ENCODE peak calls at places on chromosomes 13 and 19, in four cellular contexts. One of them, this sample, is unnamed.
A peak's percentile ranks its signal among the peaks of the same experiment; 100 is the strongest.

GRCh38 chr19:11382898-11383705 is 1.0 kb downstream of the EPOR start:
- DNase-seq in CD4-positive, alpha-beta memory T cell: peak; percentile 29
- DNase-seq in cardiac muscle cell: peak; percentile 42
- DNase-seq in thoracic aorta: no peak
- DNase-seq in this sample: no peak

GRCh38 chr13:44040754-44041100 is 161.0 kb downstream of the LACC1 start:
- DNase-seq in CD4-positive, alpha-beta memory T cell: no peak
- DNase-seq in cardiac muscle cell: peak; percentile 55
- DNase-seq in thoracic aorta: no peak
- DNase-seq in this sample: no peak

GRCh38 chr13:66965146-66965545 is 265.0 kb downstream of the PCDH9 start:
- DNase-seq in CD4-positive, alpha-beta memory T cell: no peak
- DNase-seq in cardiac muscle cell: no peak
- DNase-seq in thoracic aorta: no peak
- DNase-seq in this sample: no peak

GRCh38 chr13:108955741-108956140 is 326.3 kb downstream of the MYO16 start:
- DNase-seq in CD4-positive, alpha-beta memory T cell: no peak
- DNase-seq in cardiac muscle cell: no peak
- DNase-seq in thoracic aorta: no peak
- DNase-seq in this sample: no peak

GRCh38 chr19:43708716-43709115 is 7.2 kb upstream of the IRGC start:
- DNase-seq in CD4-positive, alpha-beta memory T cell: no peak
- DNase-seq in cardiac muscle cell: no peak
- DNase-seq in thoracic aorta: no peak
- DNase-seq in this sample: no peak

GRCh38 chr13:64529874-64530485 is 2700.2 kb downstream of the PCDH9 start:
- DNase-seq in CD4-positive, alpha-beta memory T cell: no peak
- DNase-seq in cardiac muscle cell: peak; percentile 33
- DNase-seq in thoracic aorta: no peak
- DNase-seq in this sample: no peak

GRCh38 chr13:83940742-83941141 is 58.5 kb upstream of the SLITRK1 start:
- DNase-seq in CD4-positive, alpha-beta memory T cell: no peak
- DNase-seq in cardiac muscle cell: peak; percentile 11
- DNase-seq in thoracic aorta: no peak
- DNase-seq in this sample: no peak

GRCh38 chr19:5641171-5641570 is 18.3 kb downstream of the SAFB start:
- DNase-seq in CD4-positive, alpha-beta memory T cell: no peak
- DNase-seq in cardiac muscle cell: no peak
- DNase-seq in thoracic aorta: no peak
- DNase-seq in this sample: no peak

GRCh38 chr13:36282818-36283432 is 14.7 kb downstream of the CCDC169 start:
- DNase-seq in CD4-positive, alpha-beta memory T cell: peak; percentile 14
- DNase-seq in cardiac muscle cell: peak; percentile 67
- DNase-seq in thoracic aorta: no peak
- DNase-seq in this sample: peak; percentile 4

GRCh38 chr19:3880471-3881271 is at the start of gene ATCAY:
- DNase-seq in CD4-positive, alpha-beta memory T cell: no peak
- DNase-seq in cardiac muscle cell: peak; percentile 3
- DNase-seq in thoracic aorta: no peak
- DNase-seq in this sample: no peak

GRCh38 chr13:97245011-97245410 is 22.9 kb downstream of the MBNL2 start:
- DNase-seq in CD4-positive, alpha-beta memory T cell: no peak
- DNase-seq in cardiac muscle cell: no peak
- DNase-seq in thoracic aorta: no peak
- DNase-seq in this sample: no peak

GRCh38 chr13:97246596-97246995 is 24.5 kb downstream of the MBNL2 start:
- DNase-seq in CD4-positive, alpha-beta memory T cell: no peak
- DNase-seq in cardiac muscle cell: no peak
- DNase-seq in thoracic aorta: no peak
- DNase-seq in this sample: no peak

GRCh38 chr13:97241761-97242160 is 19.6 kb downstream of the MBNL2 start:
- DNase-seq in CD4-positive, alpha-beta memory T cell: no peak
- DNase-seq in cardiac muscle cell: no peak
- DNase-seq in thoracic aorta: no peak
- DNase-seq in this sample: no peak

GRCh38 chr13:97242755-97243497 is 20.8 kb downstream of the MBNL2 start:
- DNase-seq in CD4-positive, alpha-beta memory T cell: no peak
- DNase-seq in cardiac muscle cell: no peak
- DNase-seq in thoracic aorta: no peak
- DNase-seq in this sample: no peak

GRCh38 chr13:97243915-97244820 is 22.0 kb downstream of the MBNL2 start:
- DNase-seq in CD4-positive, alpha-beta memory T cell: no peak
- DNase-seq in cardiac muscle cell: no peak
- DNase-seq in thoracic aorta: no peak
- DNase-seq in this sample: no peak
- H3K27ac ChIP-seq in CD4-positive, alpha-beta memory T cell: no peak overlapping the region
- H3K27ac ChIP-seq in cardiac muscle cell: peak overlapping the region; percentile 20
- H3K27ac ChIP-seq in thoracic aorta: peak overlapping the region; percentile 45
- H3K27ac ChIP-seq in this sample: no peak overlapping the region

DNA sequence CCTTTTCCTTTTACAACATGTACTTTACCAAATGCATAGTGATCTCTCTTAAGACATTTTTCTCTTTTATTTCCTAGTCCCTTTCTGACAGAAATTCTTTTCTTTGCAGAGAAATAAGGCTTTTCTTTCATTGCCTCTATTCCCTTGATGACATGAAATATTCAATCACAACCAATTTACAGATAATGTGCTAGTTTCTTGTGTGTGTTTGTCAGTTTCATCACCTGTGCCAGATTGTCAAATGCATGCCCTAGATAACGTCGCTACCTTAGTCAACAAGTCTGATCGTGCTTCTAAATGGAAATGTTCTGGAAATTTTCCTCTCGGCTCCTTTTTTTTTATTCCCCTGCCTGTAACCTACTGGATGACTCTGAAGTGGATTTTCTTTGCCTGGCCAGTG is 478.1 kb downstream of the KLF5 start:
- DNase-seq in CD4-positive, alpha-beta memory T cell: no peak
- DNase-seq in cardiac muscle cell: no peak
- DNase-seq in thoracic aorta: no peak
- DNase-seq in this sample: no peak
- H3K27ac ChIP-seq in CD4-positive, alpha-beta memory T cell: no peak overlapping the region
- H3K27ac ChIP-seq in cardiac muscle cell: no peak overlapping the region
- H3K27ac ChIP-seq in thoracic aorta: no peak overlapping the region
- H3K27ac ChIP-seq in this sample: no peak overlapping the region

GRCh38 chr19:1254530-1255185 is 6.3 kb downstream of the MIDN start:
- DNase-seq in CD4-positive, alpha-beta memory T cell: no peak
- DNase-seq in cardiac muscle cell: no peak
- DNase-seq in thoracic aorta: no peak
- DNase-seq in this sample: no peak

GRCh38 chr19:1252818-1253513 is 4.6 kb downstream of the MIDN start:
- DNase-seq in CD4-positive, alpha-beta memory T cell: peak; percentile 77
- DNase-seq in cardiac muscle cell: peak; percentile 99
- DNase-seq in thoracic aorta: peak; percentile 84
- DNase-seq in this sample: peak; percentile 92

GRCh38 chr19:1255186-1256161 is 7.1 kb downstream of the MIDN start:
- DNase-seq in CD4-positive, alpha-beta memory T cell: no peak
- DNase-seq in cardiac muscle cell: no peak
- DNase-seq in thoracic aorta: no peak
- DNase-seq in this sample: no peak

GRCh38 chr19:1253514-1254080 is 5.2 kb downstream of the MIDN start:
- DNase-seq in CD4-positive, alpha-beta memory T cell: no peak
- DNase-seq in cardiac muscle cell: no peak
- DNase-seq in thoracic aorta: no peak
- DNase-seq in this sample: no peak

GRCh38 chr19:1254081-1254527 is 5.7 kb downstream of the MIDN start:
- DNase-seq in CD4-positive, alpha-beta memory T cell: no peak
- DNase-seq in cardiac muscle cell: no peak
- DNase-seq in thoracic aorta: no peak
- DNase-seq in this sample: no peak
- H3K27ac ChIP-seq in CD4-positive, alpha-beta memory T cell: peak overlapping the region; percentile 86
- H3K27ac ChIP-seq in cardiac muscle cell: peak overlapping the region; percentile 91
- H3K27ac ChIP-seq in thoracic aorta: peak overlapping the region; percentile 99
- H3K27ac ChIP-seq in this sample: peak overlapping the region; percentile 92

GRCh38 chr13:98496966-98497365 is 79.9 kb downstream of the STK24 start:
- DNase-seq in CD4-positive, alpha-beta memory T cell: no peak
- DNase-seq in cardiac muscle cell: no peak
- DNase-seq in thoracic aorta: no peak
- DNase-seq in this sample: no peak
- H3K27ac ChIP-seq in CD4-positive, alpha-beta memory T cell: no peak overlapping the region
- H3K27ac ChIP-seq in cardiac muscle cell: no peak overlapping the region
- H3K27ac ChIP-seq in thoracic aorta: no peak overlapping the region
- H3K27ac ChIP-seq in this sample: no peak overlapping the region

GRCh38 chr19:2221250-2221831 is 14.8 kb downstream of the PLEKHJ1 start:
- DNase-seq in CD4-positive, alpha-beta memory T cell: no peak
- DNase-seq in cardiac muscle cell: no peak
- DNase-seq in thoracic aorta: no peak
- DNase-seq in this sample: no peak

GRCh38 chr19:2223391-2223790 is 12.7 kb downstream of the PLEKHJ1 start:
- DNase-seq in CD4-positive, alpha-beta memory T cell: no peak
- DNase-seq in cardiac muscle cell: no peak
- DNase-seq in thoracic aorta: no peak
- DNase-seq in this sample: no peak

GRCh38 chr19:2219726-2220125 is 16.4 kb downstream of the PLEKHJ1 start:
- DNase-seq in CD4-positive, alpha-beta memory T cell: no peak
- DNase-seq in cardiac muscle cell: no peak
- DNase-seq in thoracic aorta: no peak
- DNase-seq in this sample: no peak

GRCh38 chr19:2223959-2224358 is 12.2 kb downstream of the PLEKHJ1 start:
- DNase-seq in CD4-positive, alpha-beta memory T cell: no peak
- DNase-seq in cardiac muscle cell: no peak
- DNase-seq in thoracic aorta: no peak
- DNase-seq in this sample: no peak

GRCh38 chr19:2221918-2222317 is 14.2 kb downstream of the PLEKHJ1 start:
- DNase-seq in CD4-positive, alpha-beta memory T cell: no peak
- DNase-seq in cardiac muscle cell: no peak
- DNase-seq in thoracic aorta: no peak
- DNase-seq in this sample: no peak
- H3K27ac ChIP-seq in CD4-positive, alpha-beta memory T cell: no peak overlapping the region
- H3K27ac ChIP-seq in cardiac muscle cell: no peak overlapping the region
- H3K27ac ChIP-seq in thoracic aorta: no peak overlapping the region
- H3K27ac ChIP-seq in this sample: no peak overlapping the region

DNA sequence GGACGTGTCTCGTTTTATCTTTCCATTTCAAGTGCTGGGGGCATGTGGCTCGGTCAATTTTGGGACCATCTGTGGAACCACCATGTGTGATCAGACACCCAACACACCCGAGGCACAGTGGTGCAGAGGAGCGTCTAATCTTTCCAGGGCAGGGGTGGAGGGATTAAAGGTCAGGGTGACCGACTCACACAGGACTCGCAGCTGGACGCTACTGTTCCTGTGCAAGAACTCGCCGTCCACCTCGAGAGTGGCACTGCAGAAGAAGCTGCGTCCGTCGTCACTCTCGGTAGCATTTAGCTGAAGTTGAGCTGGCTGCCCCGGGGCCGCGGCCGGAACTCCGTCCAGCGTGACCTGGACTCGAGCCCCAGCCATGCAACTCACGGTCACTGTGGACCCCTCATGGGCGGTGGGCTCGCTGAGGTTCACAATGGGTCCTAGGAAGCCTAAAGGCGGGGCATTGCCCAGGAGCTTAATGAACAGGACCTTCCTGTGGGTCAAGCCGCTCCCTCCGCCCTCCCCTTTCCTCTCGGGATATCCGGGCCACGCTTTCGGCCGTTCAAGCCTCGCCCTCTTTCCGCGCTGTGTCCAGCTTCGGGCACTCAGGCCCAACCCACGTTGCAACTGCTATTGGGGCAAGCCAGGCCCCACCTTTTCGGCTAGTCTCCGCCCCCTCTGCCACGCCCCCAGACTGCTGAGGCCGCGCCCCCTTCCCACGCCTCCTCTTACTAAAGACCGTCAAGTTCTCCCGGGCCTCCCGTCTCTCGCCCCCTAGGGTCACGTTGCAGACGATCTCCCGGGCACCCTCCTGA is 1.2 kb upstream of the RAVER1 start:
- DNase-seq in CD4-positive, alpha-beta memory T cell: no peak
- DNase-seq in cardiac muscle cell: peak; percentile 98
- DNase-seq in thoracic aorta: peak; percentile 82
- DNase-seq in this sample: peak; percentile 89
- H3K27ac ChIP-seq in CD4-positive, alpha-beta memory T cell: peak overlapping the region; percentile 88
- H3K27ac ChIP-seq in cardiac muscle cell: peak overlapping the region; percentile 18
- H3K27ac ChIP-seq in thoracic aorta: peak overlapping the region; percentile 83
- H3K27ac ChIP-seq in this sample: no peak overlapping the region

GRCh38 chr19:33435706-33436359 is 62.3 kb downstream of the CEBPG start:
- DNase-seq in CD4-positive, alpha-beta memory T cell: no peak
- DNase-seq in cardiac muscle cell: no peak
- DNase-seq in thoracic aorta: no peak
- DNase-seq in this sample: no peak

GRCh38 chr19:33438987-33439781 is 65.7 kb downstream of the CEBPG start:
- DNase-seq in CD4-positive, alpha-beta memory T cell: no peak
- DNase-seq in cardiac muscle cell: no peak
- DNase-seq in thoracic aorta: no peak
- DNase-seq in this sample: no peak

GRCh38 chr19:33438016-33438671 is 64.6 kb downstream of the CEBPG start:
- DNase-seq in CD4-positive, alpha-beta memory T cell: no peak
- DNase-seq in cardiac muscle cell: peak; percentile 39
- DNase-seq in thoracic aorta: no peak
- DNase-seq in this sample: no peak

GRCh38 chr19:33436360-33437345 is 63.1 kb downstream of the CEBPG start:
- DNase-seq in CD4-positive, alpha-beta memory T cell: no peak
- DNase-seq in cardiac muscle cell: no peak
- DNase-seq in thoracic aorta: no peak
- DNase-seq in this sample: no peak

DNA sequence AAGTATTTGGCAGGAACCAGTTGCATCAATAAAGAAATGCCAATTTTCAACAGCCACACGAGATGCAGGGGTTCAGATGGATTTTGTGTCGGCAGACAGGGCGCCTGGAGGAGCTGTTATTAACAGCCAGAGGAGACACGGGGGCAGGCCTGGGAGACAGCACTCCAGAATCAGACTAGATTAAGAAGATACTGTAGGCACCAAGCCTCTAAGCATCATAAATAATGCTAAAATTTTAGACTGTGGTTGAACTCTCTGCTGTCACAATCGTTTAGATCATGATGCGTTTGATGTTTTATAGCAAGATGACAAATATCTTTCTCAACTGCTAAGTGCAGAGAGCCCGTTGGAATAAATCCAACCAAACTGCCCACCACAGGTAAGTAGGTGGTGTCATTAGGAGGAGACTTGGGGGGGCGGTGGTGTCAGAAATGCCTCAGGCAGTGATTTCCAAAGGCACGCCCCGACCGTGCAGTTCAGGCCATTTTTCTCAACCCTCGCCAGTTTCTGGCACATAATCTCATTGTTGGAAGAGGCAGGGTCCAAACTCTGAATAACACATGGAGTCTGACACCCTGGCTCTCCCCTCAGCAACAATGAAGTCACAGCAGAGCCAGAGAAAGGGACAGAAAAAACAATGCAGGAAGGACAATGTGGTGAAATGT is 64.0 kb downstream of the CEBPG start:
- DNase-seq in CD4-positive, alpha-beta memory T cell: no peak
- DNase-seq in cardiac muscle cell: no peak
- DNase-seq in thoracic aorta: no peak
- DNase-seq in this sample: no peak
- H3K27ac ChIP-seq in CD4-positive, alpha-beta memory T cell: no peak overlapping the region
- H3K27ac ChIP-seq in cardiac muscle cell: no peak overlapping the region
- H3K27ac ChIP-seq in thoracic aorta: no peak overlapping the region
- H3K27ac ChIP-seq in this sample: no peak overlapping the region

GRCh38 chr13:40600145-40600751 is 66.2 kb downstream of the FOXO1 start:
- DNase-seq in CD4-positive, alpha-beta memory T cell: no peak
- DNase-seq in cardiac muscle cell: no peak
- DNase-seq in thoracic aorta: no peak
- DNase-seq in this sample: no peak
- H3K27ac ChIP-seq in CD4-positive, alpha-beta memory T cell: peak overlapping the region; percentile 39
- H3K27ac ChIP-seq in cardiac muscle cell: no peak overlapping the region
- H3K27ac ChIP-seq in thoracic aorta: no peak overlapping the region
- H3K27ac ChIP-seq in this sample: no peak overlapping the region